ENCODE peak calls at places on chromosome 12, in ten cellular contexts. One of them, this sample, is unnamed.

GRCh38 chr12:117097159-117097558 is 2.1 kb downstream of the TESC start:
- DNase-seq in stomach: no peak
- DNase-seq in SK-N-SH: no peak
- DNase-seq in transverse colon: no peak
- DNase-seq in GM12892: no peak
- DNase-seq in HCT116: no peak
- DNase-seq in GM12891: no peak
- DNase-seq in suprapubic skin: no peak
- DNase-seq in GM23338: no peak
- DNase-seq in breast epithelium: no peak
- DNase-seq in this sample: no peak

GRCh38 chr12:49808686-49809368 is 19.4 kb downstream of the NCKAP5L start:
- DNase-seq in HCT116: no peak
- DNase-seq in GM23338: peak
- DNase-seq in breast epithelium: no peak
- DNase-seq in SK-N-SH: no peak
- DNase-seq in GM12892: no peak
- DNase-seq in transverse colon: no peak
- DNase-seq in stomach: no peak
- DNase-seq in suprapubic skin: peak
- DNase-seq in GM12891: no peak
- DNase-seq in this sample: no peak

GRCh38 chr12:105107176-105107496 is 395 bp upstream of the WASHC4 start:
- DNase-seq in suprapubic skin: no peak
- DNase-seq in transverse colon: no peak
- DNase-seq in GM12891: no peak
- DNase-seq in HCT116: peak
- DNase-seq in stomach: no peak
- DNase-seq in GM23338: peak
- DNase-seq in SK-N-SH: peak
- DNase-seq in breast epithelium: no peak
- DNase-seq in GM12892: no peak
- DNase-seq in this sample: no peak

GRCh38 chr12:76880156-76881023 is 1.6 kb upstream of the CSRP2 start:
- DNase-seq in HCT116: no peak
- DNase-seq in GM12892: no peak
- DNase-seq in transverse colon: no peak
- DNase-seq in GM23338: no peak
- DNase-seq in GM12891: no peak
- DNase-seq in stomach: no peak
- DNase-seq in SK-N-SH: no peak
- DNase-seq in breast epithelium: no peak
- DNase-seq in suprapubic skin: no peak
- DNase-seq in this sample: peak

GRCh38 chr12:68450947-68451260 is 118.7 kb upstream of the MDM1 start:
- DNase-seq in stomach: no peak
- DNase-seq in GM23338: no peak
- DNase-seq in breast epithelium: no peak
- DNase-seq in HCT116: no peak
- DNase-seq in transverse colon: no peak
- DNase-seq in suprapubic skin: no peak
- DNase-seq in GM12891: no peak
- DNase-seq in GM12892: no peak
- DNase-seq in SK-N-SH: no peak
- DNase-seq in this sample: no peak

GRCh38 chr12:75585309-75585708 is 73.9 kb upstream of the KRR1 start:
- DNase-seq in transverse colon: no peak
- DNase-seq in GM12892: no peak
- DNase-seq in suprapubic skin: no peak
- DNase-seq in HCT116: peak
- DNase-seq in breast epithelium: no peak
- DNase-seq in GM12891: no peak
- DNase-seq in stomach: no peak
- DNase-seq in SK-N-SH: no peak
- DNase-seq in GM23338: no peak
- DNase-seq in this sample: peak

GRCh38 chr12:28709996-28710685 is 438.9 kb upstream of the FAR2 start:
- DNase-seq in SK-N-SH: no peak
- DNase-seq in GM12892: no peak
- DNase-seq in HCT116: no peak
- DNase-seq in stomach: no peak
- DNase-seq in breast epithelium: no peak
- DNase-seq in GM12891: no peak
- DNase-seq in GM23338: no peak
- DNase-seq in transverse colon: no peak
- DNase-seq in suprapubic skin: no peak
- DNase-seq in this sample: no peak

GRCh38 chr12:127944211-127944899 is 322.6 kb upstream of the TMEM132C start:
- DNase-seq in GM23338: no peak
- DNase-seq in breast epithelium: no peak
- DNase-seq in HCT116: no peak
- DNase-seq in GM12891: no peak
- DNase-seq in SK-N-SH: no peak
- DNase-seq in stomach: no peak
- DNase-seq in suprapubic skin: no peak
- DNase-seq in transverse colon: no peak
- DNase-seq in GM12892: no peak
- DNase-seq in this sample: no peak

GRCh38 chr12:90396556-90396955 is 558.4 kb downstream of the CCER1 start:
- DNase-seq in stomach: no peak
- DNase-seq in breast epithelium: no peak
- DNase-seq in transverse colon: no peak
- DNase-seq in HCT116: no peak
- DNase-seq in GM12891: no peak
- DNase-seq in suprapubic skin: no peak
- DNase-seq in GM23338: no peak
- DNase-seq in SK-N-SH: no peak
- DNase-seq in GM12892: no peak
- DNase-seq in this sample: no peak

GRCh38 chr12:49296836-49297694 is 2.1 kb downstream of the PRPH start:
- DNase-seq in GM23338: peak
- DNase-seq in suprapubic skin: no peak
- DNase-seq in breast epithelium: no peak
- DNase-seq in GM12891: no peak
- DNase-seq in stomach: peak
- DNase-seq in GM12892: no peak
- DNase-seq in transverse colon: peak
- DNase-seq in SK-N-SH: peak
- DNase-seq in HCT116: peak
- DNase-seq in this sample: no peak

GRCh38 chr12:77608157-77608755 is 222.4 kb upstream of the NAV3 start:
- DNase-seq in transverse colon: no peak
- DNase-seq in HCT116: no peak
- DNase-seq in stomach: no peak
- DNase-seq in SK-N-SH: no peak
- DNase-seq in GM12892: no peak
- DNase-seq in GM23338: no peak
- DNase-seq in suprapubic skin: no peak
- DNase-seq in GM12891: no peak
- DNase-seq in breast epithelium: no peak
- DNase-seq in this sample: no peak

DNA sequence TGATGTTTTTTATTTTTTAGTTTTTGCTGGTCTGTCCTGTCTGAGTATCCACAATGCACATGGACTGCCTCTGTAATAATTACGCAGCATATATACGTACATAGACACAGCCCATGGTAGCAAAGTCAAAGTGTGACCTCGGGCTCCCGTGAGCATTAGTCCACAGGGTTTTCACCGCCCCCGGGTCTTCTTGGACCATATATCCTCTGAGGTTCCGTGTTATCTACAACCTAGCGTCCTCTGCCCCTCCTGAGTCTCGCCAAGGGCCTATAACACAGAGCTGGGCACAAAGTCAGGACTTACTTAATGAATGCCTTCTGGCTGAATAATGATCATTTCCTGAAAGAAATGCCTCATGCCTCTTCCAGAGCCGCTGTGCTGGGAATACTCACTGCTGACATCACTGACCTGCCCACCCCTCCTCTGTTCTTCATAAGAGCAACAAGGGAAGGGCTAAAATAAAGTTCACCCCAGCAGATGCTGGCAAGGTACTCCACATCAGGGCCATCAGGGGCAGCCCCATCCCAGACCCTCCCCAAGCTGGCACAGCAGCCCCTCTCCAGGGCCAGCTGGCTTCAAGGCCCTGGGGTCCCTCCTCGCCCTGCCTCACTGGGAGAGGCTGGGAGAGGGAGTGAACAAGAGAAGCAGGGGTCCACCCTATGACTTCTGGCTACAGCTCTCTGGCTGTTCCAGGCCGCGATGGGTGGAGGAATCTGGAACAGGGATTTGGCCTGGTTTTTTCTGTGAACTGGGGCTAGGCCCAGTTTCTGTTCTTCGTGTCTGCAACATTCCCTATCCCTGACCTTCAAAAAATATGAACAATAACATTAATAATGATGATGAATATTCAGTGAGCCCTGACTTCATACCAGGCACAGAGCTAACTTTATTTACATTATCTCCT is 7.9 kb downstream of the HDAC7 start:
- DNase-seq in SK-N-SH: no peak
- DNase-seq in transverse colon: peak
- DNase-seq in suprapubic skin: no peak
- DNase-seq in GM12892: no peak
- DNase-seq in HCT116: no peak
- DNase-seq in GM12891: no peak
- DNase-seq in stomach: no peak
- DNase-seq in GM23338: no peak
- DNase-seq in breast epithelium: no peak
- DNase-seq in this sample: peak
- TF ChIP-seq POLR2AphosphoS5 in SK-N-SH: no peak
- TF ChIP-seq POLR2AphosphoS5 in transverse colon: no peak
- TF ChIP-seq POLR2AphosphoS5 in suprapubic skin: peak
- TF ChIP-seq POLR2AphosphoS5 in GM12892: no peak
- TF ChIP-seq POLR2AphosphoS5 in HCT116: no peak
- TF ChIP-seq POLR2AphosphoS5 in GM12891: no peak
- TF ChIP-seq POLR2AphosphoS5 in stomach: peak
- TF ChIP-seq POLR2AphosphoS5 in GM23338: no peak
- TF ChIP-seq POLR2AphosphoS5 in breast epithelium: no peak
- TF ChIP-seq POLR2AphosphoS5 in this sample: no peak

GRCh38 chr12:108832730-108833354 is 24.5 kb downstream of the SSH1 start:
- DNase-seq in HCT116: no peak
- DNase-seq in stomach: no peak
- DNase-seq in SK-N-SH: no peak
- DNase-seq in suprapubic skin: no peak
- DNase-seq in GM12892: no peak
- DNase-seq in transverse colon: no peak
- DNase-seq in breast epithelium: peak
- DNase-seq in GM12891: no peak
- DNase-seq in GM23338: no peak
- DNase-seq in this sample: peak
- TF ChIP-seq POLR2AphosphoS5 in HCT116: no peak
- TF ChIP-seq POLR2AphosphoS5 in stomach: peak
- TF ChIP-seq POLR2AphosphoS5 in SK-N-SH: no peak
- TF ChIP-seq POLR2AphosphoS5 in suprapubic skin: no peak
- TF ChIP-seq POLR2AphosphoS5 in GM12892: no peak
- TF ChIP-seq POLR2AphosphoS5 in transverse colon: peak
- TF ChIP-seq POLR2AphosphoS5 in breast epithelium: no peak
- TF ChIP-seq POLR2AphosphoS5 in GM12891: no peak
- TF ChIP-seq POLR2AphosphoS5 in GM23338: no peak
- TF ChIP-seq POLR2AphosphoS5 in this sample: peak

GRCh38 chr12:3130053-3130805 is 53.0 kb downstream of the TSPAN9 start:
- DNase-seq in GM23338: no peak
- DNase-seq in breast epithelium: no peak
- DNase-seq in transverse colon: no peak
- DNase-seq in stomach: no peak
- DNase-seq in GM12892: no peak
- DNase-seq in HCT116: no peak
- DNase-seq in SK-N-SH: peak
- DNase-seq in suprapubic skin: no peak
- DNase-seq in GM12891: no peak
- DNase-seq in this sample: peak
- TF ChIP-seq POLR2AphosphoS5 in GM23338: no peak
- TF ChIP-seq POLR2AphosphoS5 in breast epithelium: no peak
- TF ChIP-seq POLR2AphosphoS5 in transverse colon: no peak
- TF ChIP-seq POLR2AphosphoS5 in stomach: no peak
- TF ChIP-seq POLR2AphosphoS5 in GM12892: no peak
- TF ChIP-seq POLR2AphosphoS5 in HCT116: no peak
- TF ChIP-seq POLR2AphosphoS5 in SK-N-SH: no peak
- TF ChIP-seq POLR2AphosphoS5 in suprapubic skin: no peak
- TF ChIP-seq POLR2AphosphoS5 in GM12891: no peak
- TF ChIP-seq POLR2AphosphoS5 in this sample: no peak

GRCh38 chr12:26273811-26274210 is 78.4 kb downstream of the SSPN start:
- DNase-seq in SK-N-SH: no peak
- DNase-seq in breast epithelium: no peak
- DNase-seq in transverse colon: no peak
- DNase-seq in GM12892: no peak
- DNase-seq in GM23338: no peak
- DNase-seq in GM12891: no peak
- DNase-seq in stomach: no peak
- DNase-seq in HCT116: no peak
- DNase-seq in suprapubic skin: no peak
- DNase-seq in this sample: no peak

GRCh38 chr12:26271024-26271423 is 75.7 kb downstream of the SSPN start:
- DNase-seq in HCT116: no peak
- DNase-seq in breast epithelium: no peak
- DNase-seq in GM23338: no peak
- DNase-seq in SK-N-SH: no peak
- DNase-seq in GM12891: no peak
- DNase-seq in GM12892: no peak
- DNase-seq in transverse colon: no peak
- DNase-seq in suprapubic skin: no peak
- DNase-seq in stomach: no peak
- DNase-seq in this sample: no peak

GRCh38 chr12:26269554-26270284 is 74.3 kb downstream of the SSPN start:
- DNase-seq in GM12892: no peak
- DNase-seq in stomach: no peak
- DNase-seq in suprapubic skin: no peak
- DNase-seq in SK-N-SH: no peak
- DNase-seq in GM12891: no peak
- DNase-seq in HCT116: no peak
- DNase-seq in breast epithelium: no peak
- DNase-seq in transverse colon: no peak
- DNase-seq in GM23338: no peak
- DNase-seq in this sample: no peak

GRCh38 chr12:26274441-26275312 is 79.3 kb downstream of the SSPN start:
- DNase-seq in SK-N-SH: peak
- DNase-seq in HCT116: peak
- DNase-seq in GM23338: peak
- DNase-seq in stomach: peak
- DNase-seq in breast epithelium: peak
- DNase-seq in transverse colon: peak
- DNase-seq in suprapubic skin: peak
- DNase-seq in GM12892: peak
- DNase-seq in GM12891: peak
- DNase-seq in this sample: peak

DNA sequence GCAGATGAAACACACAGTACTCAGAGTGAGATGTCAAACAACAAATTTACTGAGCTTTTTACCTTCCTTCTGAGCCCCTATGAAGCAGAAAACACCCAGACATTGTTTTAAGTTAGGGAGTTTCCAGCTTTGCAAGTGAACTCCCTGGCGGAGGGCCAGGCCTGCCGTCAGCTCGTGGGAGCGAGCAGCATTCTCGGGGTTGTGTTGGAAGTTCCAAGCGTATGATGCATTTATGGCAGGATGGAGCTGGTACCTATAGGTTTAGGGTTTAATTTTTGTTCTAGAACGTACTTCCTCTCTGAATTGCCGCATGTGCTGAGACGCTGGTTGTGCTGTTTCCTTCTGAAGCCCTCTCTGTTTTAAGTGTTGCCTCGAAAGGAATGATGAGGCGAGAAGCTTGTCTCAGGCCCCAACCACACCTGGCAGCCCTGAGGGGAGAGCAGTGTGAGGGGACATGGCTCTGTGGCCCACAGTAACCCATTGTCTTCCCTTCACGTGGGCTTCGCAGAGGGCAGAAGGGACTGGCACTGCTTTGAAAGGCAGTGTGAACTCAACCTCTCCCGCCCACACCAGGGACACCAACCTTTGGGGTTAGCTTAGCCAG is 76.6 kb downstream of the SSPN start:
- DNase-seq in stomach: peak
- DNase-seq in breast epithelium: peak
- DNase-seq in HCT116: no peak
- DNase-seq in suprapubic skin: peak
- DNase-seq in GM12892: no peak
- DNase-seq in GM12891: no peak
- DNase-seq in GM23338: no peak
- DNase-seq in SK-N-SH: no peak
- DNase-seq in transverse colon: peak
- DNase-seq in this sample: peak
- TF ChIP-seq POLR2AphosphoS5 in stomach: no peak
- TF ChIP-seq POLR2AphosphoS5 in breast epithelium: peak
- TF ChIP-seq POLR2AphosphoS5 in HCT116: no peak
- TF ChIP-seq POLR2AphosphoS5 in suprapubic skin: no peak
- TF ChIP-seq POLR2AphosphoS5 in GM12892: no peak
- TF ChIP-seq POLR2AphosphoS5 in GM12891: no peak
- TF ChIP-seq POLR2AphosphoS5 in GM23338: no peak
- TF ChIP-seq POLR2AphosphoS5 in SK-N-SH: no peak
- TF ChIP-seq POLR2AphosphoS5 in transverse colon: no peak
- TF ChIP-seq POLR2AphosphoS5 in this sample: no peak

This sample was measured in endothelial cell of umbilical vein.